ENCODE peak calls at places on chromosomes 4 and X, in eight cellular contexts. One of them, this sample, is unnamed.

GRCh38 chr4:176999943-177000543 is 207.3 kb upstream of the VEGFC start:
- DNase-seq in anterior cingulate cortex: no peak
- DNase-seq in stimulated activated CD8-positive, alpha-beta memory T cell treated with anti-CD3 and anti-CD28 coated beads, Interleukin-15, amount 100 ng/mL, for 4 hours: no peak
- DNase-seq in erythroblast: no peak
- DNase-seq in brain pericyte: no peak
- DNase-seq in stomach: no peak
- DNase-seq in AML-193: no peak
- DNase-seq in SJSA1: no peak
- DNase-seq in this sample: no peak

GRCh38 chr4:125728568-125728967 is 413.8 kb downstream of the FAT4 start:
- DNase-seq in AML-193: no peak
- DNase-seq in erythroblast: no peak
- DNase-seq in anterior cingulate cortex: no peak
- DNase-seq in stomach: no peak
- DNase-seq in brain pericyte: peak; percentile 70
- DNase-seq in stimulated activated CD8-positive, alpha-beta memory T cell treated with anti-CD3 and anti-CD28 coated beads, Interleukin-15, amount 100 ng/mL, for 4 hours: no peak
- DNase-seq in SJSA1: peak; percentile 90
- DNase-seq in this sample: no peak

GRCh38 chr4:91267543-91267942 is 1036.2 kb upstream of the GRID2 start:
- DNase-seq in AML-193: no peak
- DNase-seq in SJSA1: no peak
- DNase-seq in anterior cingulate cortex: no peak
- DNase-seq in brain pericyte: no peak
- DNase-seq in stomach: no peak
- DNase-seq in erythroblast: no peak
- DNase-seq in stimulated activated CD8-positive, alpha-beta memory T cell treated with anti-CD3 and anti-CD28 coated beads, Interleukin-15, amount 100 ng/mL, for 4 hours: no peak
- DNase-seq in this sample: no peak

GRCh38 chr4:38414410-38414809 is 249.6 kb upstream of the KLF3 start:
- DNase-seq in anterior cingulate cortex: no peak
- DNase-seq in erythroblast: no peak
- DNase-seq in AML-193: no peak
- DNase-seq in SJSA1: no peak
- DNase-seq in brain pericyte: no peak
- DNase-seq in stomach: no peak
- DNase-seq in stimulated activated CD8-positive, alpha-beta memory T cell treated with anti-CD3 and anti-CD28 coated beads, Interleukin-15, amount 100 ng/mL, for 4 hours: no peak
- DNase-seq in this sample: no peak

GRCh38 chrX:72025236-72025770 is 106.4 kb downstream of the RTL5 start:
- DNase-seq in AML-193: no peak
- DNase-seq in erythroblast: no peak
- DNase-seq in SJSA1: no peak
- DNase-seq in stimulated activated CD8-positive, alpha-beta memory T cell treated with anti-CD3 and anti-CD28 coated beads, Interleukin-15, amount 100 ng/mL, for 4 hours: no peak
- DNase-seq in stomach: no peak
- DNase-seq in anterior cingulate cortex: no peak
- DNase-seq in brain pericyte: no peak
- DNase-seq in this sample: no peak

GRCh38 chrX:154717824-154718223 is 33.1 kb downstream of the GAB3 start:
- DNase-seq in brain pericyte: no peak
- DNase-seq in SJSA1: peak; percentile 66
- DNase-seq in anterior cingulate cortex: no peak
- DNase-seq in stimulated activated CD8-positive, alpha-beta memory T cell treated with anti-CD3 and anti-CD28 coated beads, Interleukin-15, amount 100 ng/mL, for 4 hours: no peak
- DNase-seq in AML-193: no peak
- DNase-seq in stomach: no peak
- DNase-seq in erythroblast: no peak
- DNase-seq in this sample: no peak

GRCh38 chr4:157048248-157048647 is 27.7 kb upstream of the GLRB start:
- DNase-seq in AML-193: no peak
- DNase-seq in stomach: no peak
- DNase-seq in brain pericyte: no peak
- DNase-seq in stimulated activated CD8-positive, alpha-beta memory T cell treated with anti-CD3 and anti-CD28 coated beads, Interleukin-15, amount 100 ng/mL, for 4 hours: no peak
- DNase-seq in SJSA1: no peak
- DNase-seq in anterior cingulate cortex: peak; percentile 7
- DNase-seq in erythroblast: no peak
- DNase-seq in this sample: no peak

GRCh38 chr4:58849026-58849425 is 1738.8 kb upstream of the IGFBP7 start:
- DNase-seq in SJSA1: no peak
- DNase-seq in stomach: no peak
- DNase-seq in erythroblast: no peak
- DNase-seq in stimulated activated CD8-positive, alpha-beta memory T cell treated with anti-CD3 and anti-CD28 coated beads, Interleukin-15, amount 100 ng/mL, for 4 hours: no peak
- DNase-seq in brain pericyte: no peak
- DNase-seq in AML-193: no peak
- DNase-seq in anterior cingulate cortex: no peak
- DNase-seq in this sample: no peak

GRCh38 chrX:110915120-110915519 is 119.5 kb upstream of the CHRDL1 start:
- DNase-seq in AML-193: no peak
- DNase-seq in SJSA1: no peak
- DNase-seq in brain pericyte: no peak
- DNase-seq in stimulated activated CD8-positive, alpha-beta memory T cell treated with anti-CD3 and anti-CD28 coated beads, Interleukin-15, amount 100 ng/mL, for 4 hours: no peak
- DNase-seq in erythroblast: no peak
- DNase-seq in stomach: no peak
- DNase-seq in anterior cingulate cortex: no peak
- DNase-seq in this sample: no peak

This sample was measured in esophagus squamous epithelium.